ENCODE peak calls at places on chromosomes 5 and 9, in six cellular contexts. One of them, this sample, is unnamed. For H3K27me3, the result is how much of the 10 kb centered on the place peaks cover.

GRCh38 chr5:150647275-150648251 is 7.1 kb downstream of the SYNPO start:
- DNase-seq in brain microvascular endothelial cell: no peak
- DNase-seq in dorsolateral prefrontal cortex: no peak
- DNase-seq in upper lobe of left lung: no peak
- DNase-seq in Caco-2: no peak
- DNase-seq in CD4-positive, alpha-beta T cell: no peak
- DNase-seq in this sample: no peak

GRCh38 chr5:135869935-135870334 is 25.7 kb downstream of the IL9 start:
- DNase-seq in brain microvascular endothelial cell: no peak
- DNase-seq in dorsolateral prefrontal cortex: no peak
- DNase-seq in upper lobe of left lung: no peak
- DNase-seq in Caco-2: no peak
- DNase-seq in CD4-positive, alpha-beta T cell: no peak
- DNase-seq in this sample: no peak

GRCh38 chr5:30874234-30875034 is 319.1 kb upstream of the CDH6 start:
- DNase-seq in brain microvascular endothelial cell: no peak
- DNase-seq in dorsolateral prefrontal cortex: no peak
- DNase-seq in upper lobe of left lung: no peak
- DNase-seq in Caco-2: no peak
- DNase-seq in CD4-positive, alpha-beta T cell: no peak
- DNase-seq in this sample: no peak

GRCh38 chr9:22512495-22512894 is 65.9 kb downstream of the DMRTA1 start:
- DNase-seq in brain microvascular endothelial cell: no peak
- DNase-seq in dorsolateral prefrontal cortex: no peak
- DNase-seq in upper lobe of left lung: no peak
- DNase-seq in Caco-2: no peak
- DNase-seq in CD4-positive, alpha-beta T cell: no peak
- DNase-seq in this sample: no peak

GRCh38 chr5:110053205-110053604 is 363.5 kb downstream of the MAN2A1 start:
- DNase-seq in brain microvascular endothelial cell: no peak
- DNase-seq in dorsolateral prefrontal cortex: no peak
- DNase-seq in upper lobe of left lung: no peak
- DNase-seq in Caco-2: no peak
- DNase-seq in CD4-positive, alpha-beta T cell: no peak
- DNase-seq in this sample: no peak

GRCh38 chr9:129697956-129698757 is 32.7 kb downstream of the PRRX2 start:
- DNase-seq in brain microvascular endothelial cell: no peak
- DNase-seq in dorsolateral prefrontal cortex: no peak
- DNase-seq in upper lobe of left lung: no peak
- DNase-seq in Caco-2: no peak
- DNase-seq in CD4-positive, alpha-beta T cell: no peak
- DNase-seq in this sample: no peak

GRCh38 chr9:36995927-36996471 is 38.1 kb downstream of the PAX5 start:
- DNase-seq in brain microvascular endothelial cell: peak
- DNase-seq in dorsolateral prefrontal cortex: peak
- DNase-seq in upper lobe of left lung: peak
- DNase-seq in Caco-2: peak
- DNase-seq in CD4-positive, alpha-beta T cell: peak
- DNase-seq in this sample: peak

GRCh38 chr9:95407524-95407923 is 90.0 kb upstream of the FANCC start:
- DNase-seq in brain microvascular endothelial cell: no peak
- DNase-seq in dorsolateral prefrontal cortex: no peak
- DNase-seq in upper lobe of left lung: no peak
- DNase-seq in Caco-2: no peak
- DNase-seq in CD4-positive, alpha-beta T cell: no peak
- DNase-seq in this sample: no peak

GRCh38 chr5:138408023-138408422 is 30.8 kb upstream of the REEP2 start:
- DNase-seq in brain microvascular endothelial cell: no peak
- DNase-seq in dorsolateral prefrontal cortex: no peak
- DNase-seq in upper lobe of left lung: no peak
- DNase-seq in Caco-2: peak
- DNase-seq in CD4-positive, alpha-beta T cell: no peak
- DNase-seq in this sample: peak

GRCh38 chr5:171521219-171521633 is 101.8 kb downstream of the FGF18 start:
- DNase-seq in brain microvascular endothelial cell: peak
- DNase-seq in dorsolateral prefrontal cortex: no peak
- DNase-seq in upper lobe of left lung: no peak
- DNase-seq in Caco-2: no peak
- DNase-seq in CD4-positive, alpha-beta T cell: no peak
- DNase-seq in this sample: no peak

GRCh38 chr5:140549237-140550144 is 2.0 kb downstream of the EIF4EBP3 start:
- DNase-seq in brain microvascular endothelial cell: peak
- DNase-seq in dorsolateral prefrontal cortex: no peak
- DNase-seq in upper lobe of left lung: no peak
- DNase-seq in Caco-2: no peak
- DNase-seq in CD4-positive, alpha-beta T cell: no peak
- DNase-seq in this sample: no peak

GRCh38 chr9:20148416-20148815 is 359.6 kb upstream of the SLC24A2 start:
- DNase-seq in brain microvascular endothelial cell: no peak
- DNase-seq in dorsolateral prefrontal cortex: no peak
- DNase-seq in upper lobe of left lung: no peak
- DNase-seq in Caco-2: peak
- DNase-seq in CD4-positive, alpha-beta T cell: no peak
- DNase-seq in this sample: no peak

GRCh38 chr5:34598177-34598794 is 57.8 kb upstream of the RAI14 start:
- DNase-seq in brain microvascular endothelial cell: peak
- DNase-seq in dorsolateral prefrontal cortex: no peak
- DNase-seq in upper lobe of left lung: no peak
- DNase-seq in Caco-2: no peak
- DNase-seq in CD4-positive, alpha-beta T cell: no peak
- DNase-seq in this sample: no peak

GRCh38 chr5:149309354-149309753 is 35.9 kb upstream of the GRPEL2 start:
- DNase-seq in brain microvascular endothelial cell: no peak
- DNase-seq in dorsolateral prefrontal cortex: no peak
- DNase-seq in upper lobe of left lung: no peak
- DNase-seq in Caco-2: no peak
- DNase-seq in CD4-positive, alpha-beta T cell: no peak
- DNase-seq in this sample: no peak

GRCh38 chr5:111574316-111574715 is 62.0 kb upstream of the STARD4 start:
- DNase-seq in brain microvascular endothelial cell: peak
- DNase-seq in dorsolateral prefrontal cortex: no peak
- DNase-seq in upper lobe of left lung: no peak
- DNase-seq in Caco-2: no peak
- DNase-seq in CD4-positive, alpha-beta T cell: no peak
- DNase-seq in this sample: no peak

GRCh38 chr5:33936381-33937016 is at the start of gene RXFP3:
- DNase-seq in brain microvascular endothelial cell: peak
- DNase-seq in dorsolateral prefrontal cortex: no peak
- DNase-seq in upper lobe of left lung: peak
- DNase-seq in Caco-2: no peak
- DNase-seq in CD4-positive, alpha-beta T cell: no peak
- DNase-seq in this sample: no peak

DNA sequence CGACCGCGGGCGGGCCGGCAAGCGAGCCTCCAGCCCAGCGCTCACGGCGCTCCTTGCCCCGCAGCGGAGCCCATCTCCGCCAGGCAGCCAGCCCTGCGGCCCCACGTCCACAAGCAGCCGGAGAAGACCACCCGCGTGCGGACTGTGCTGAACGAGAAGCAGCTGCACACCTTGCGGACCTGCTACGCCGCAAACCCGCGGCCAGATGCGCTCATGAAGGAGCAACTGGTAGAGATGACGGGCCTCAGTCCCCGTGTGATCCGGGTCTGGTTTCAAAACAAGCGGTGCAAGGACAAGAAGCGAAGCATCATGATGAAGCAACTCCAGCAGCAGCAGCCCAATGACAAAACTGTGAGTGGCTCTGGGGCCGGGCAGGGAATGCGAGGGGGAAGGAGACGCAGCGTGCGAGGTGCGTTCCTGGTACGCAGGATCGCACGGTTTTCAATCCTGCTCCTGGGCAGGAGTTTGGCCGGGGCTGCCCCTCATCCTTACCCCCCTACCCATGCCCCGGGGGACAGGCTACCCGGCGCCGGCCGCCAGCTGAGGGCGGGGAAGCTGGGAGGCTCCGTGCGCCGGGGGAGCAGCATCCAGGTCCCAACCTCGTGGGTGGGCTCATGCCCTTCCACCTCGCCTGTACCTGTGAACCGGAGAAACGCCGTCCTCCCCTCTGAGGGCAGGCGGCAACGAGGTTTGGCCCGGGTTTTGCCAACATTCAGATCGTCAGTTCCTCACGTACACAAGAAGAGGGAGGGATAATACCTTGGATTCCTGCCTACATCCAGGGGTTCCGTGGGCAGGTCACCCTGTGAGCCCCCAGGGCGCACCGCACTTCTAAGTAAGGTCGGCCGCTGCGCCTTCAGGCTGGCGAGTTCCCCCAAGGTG is 6.6 kb downstream of the ISL1 start:
- DNase-seq in brain microvascular endothelial cell: no peak
- DNase-seq in dorsolateral prefrontal cortex: no peak
- DNase-seq in upper lobe of left lung: peak
- DNase-seq in Caco-2: no peak
- DNase-seq in CD4-positive, alpha-beta T cell: no peak
- DNase-seq in this sample: no peak
- H3K27me3 ChIP-seq in brain microvascular endothelial cell: half or more
- H3K27me3 ChIP-seq in dorsolateral prefrontal cortex: half or more
- H3K27me3 ChIP-seq in upper lobe of left lung: under half
- H3K27me3 ChIP-seq in Caco-2: under half
- H3K27me3 ChIP-seq in CD4-positive, alpha-beta T cell: half or more
- H3K27me3 ChIP-seq in this sample: under half

GRCh38 chr5:1701194-1701593 is 98.4 kb downstream of the MRPL36 start:
- DNase-seq in brain microvascular endothelial cell: no peak
- DNase-seq in dorsolateral prefrontal cortex: no peak
- DNase-seq in upper lobe of left lung: peak
- DNase-seq in Caco-2: no peak
- DNase-seq in CD4-positive, alpha-beta T cell: no peak
- DNase-seq in this sample: no peak
- H3K27me3 ChIP-seq in brain microvascular endothelial cell: under half
- H3K27me3 ChIP-seq in dorsolateral prefrontal cortex: under half
- H3K27me3 ChIP-seq in upper lobe of left lung: under half
- H3K27me3 ChIP-seq in Caco-2: under half
- H3K27me3 ChIP-seq in CD4-positive, alpha-beta T cell: under half
- H3K27me3 ChIP-seq in this sample: under half

DNA sequence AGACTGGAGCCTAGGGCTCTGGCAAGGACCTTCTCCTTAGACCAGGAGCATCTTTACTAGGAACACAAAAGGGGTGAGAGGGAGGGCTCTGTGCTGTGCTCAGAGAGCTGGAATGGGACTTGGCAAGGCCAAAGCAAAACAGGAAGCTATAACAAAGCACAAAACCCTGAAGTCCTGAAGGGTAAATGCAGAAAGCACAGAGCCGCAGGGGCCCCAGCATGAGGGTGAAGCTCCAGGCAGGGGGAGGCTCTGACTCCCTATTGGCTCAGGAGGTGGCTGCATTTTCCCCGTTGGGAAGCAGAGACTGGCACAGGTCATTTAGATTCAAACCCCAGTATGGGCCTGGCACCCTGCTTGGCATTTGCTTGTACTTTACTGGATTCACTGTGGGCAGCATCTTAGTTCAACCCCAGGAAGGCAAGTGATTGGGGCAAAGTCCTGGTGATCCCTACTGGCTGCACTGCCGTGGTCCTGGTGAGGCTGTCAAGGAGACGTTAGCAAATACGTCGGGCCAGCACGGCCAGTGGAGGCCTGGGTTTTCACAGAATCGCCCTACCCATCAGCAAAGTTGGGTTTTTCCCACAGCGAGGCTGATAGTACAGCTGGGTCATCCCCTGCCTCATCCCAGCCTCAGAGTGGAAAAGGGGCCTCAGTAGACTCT is 46.3 kb downstream of the GGTA1 start:
- DNase-seq in brain microvascular endothelial cell: no peak
- DNase-seq in dorsolateral prefrontal cortex: no peak
- DNase-seq in upper lobe of left lung: no peak
- DNase-seq in Caco-2: no peak
- DNase-seq in CD4-positive, alpha-beta T cell: no peak
- DNase-seq in this sample: no peak
- H3K27me3 ChIP-seq in brain microvascular endothelial cell: half or more
- H3K27me3 ChIP-seq in dorsolateral prefrontal cortex: under half
- H3K27me3 ChIP-seq in upper lobe of left lung: under half
- H3K27me3 ChIP-seq in Caco-2: under half
- H3K27me3 ChIP-seq in CD4-positive, alpha-beta T cell: under half
- H3K27me3 ChIP-seq in this sample: half or more

GRCh38 chr9:76341616-76342015 is 52.6 kb downstream of the RFK start:
- DNase-seq in brain microvascular endothelial cell: no peak
- DNase-seq in dorsolateral prefrontal cortex: no peak
- DNase-seq in upper lobe of left lung: no peak
- DNase-seq in Caco-2: no peak
- DNase-seq in CD4-positive, alpha-beta T cell: no peak
- DNase-seq in this sample: no peak
- H3K27me3 ChIP-seq in brain microvascular endothelial cell: under half
- H3K27me3 ChIP-seq in dorsolateral prefrontal cortex: under half
- H3K27me3 ChIP-seq in upper lobe of left lung: under half
- H3K27me3 ChIP-seq in Caco-2: under half
- H3K27me3 ChIP-seq in CD4-positive, alpha-beta T cell: under half
- H3K27me3 ChIP-seq in this sample: under half

DNA sequence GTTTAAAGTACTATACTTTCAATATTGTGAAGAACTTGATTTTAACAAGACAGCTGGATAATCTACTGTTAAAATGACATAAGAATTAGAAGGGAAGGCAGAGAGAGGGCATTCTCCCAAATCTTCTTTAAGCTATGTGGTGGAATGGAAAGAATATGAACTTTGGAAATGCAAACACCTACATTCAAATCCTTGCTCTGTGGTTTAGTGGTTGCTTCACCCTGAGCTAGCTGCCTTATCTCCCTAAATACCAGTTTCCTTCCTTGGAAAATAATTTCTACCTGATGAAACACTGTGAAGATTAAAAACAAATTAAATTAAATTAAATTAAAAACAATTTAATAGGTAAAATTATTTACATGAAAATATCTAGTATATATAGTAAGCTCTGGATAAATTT is 98.5 kb downstream of the GPR21 start:
- DNase-seq in brain microvascular endothelial cell: no peak
- DNase-seq in dorsolateral prefrontal cortex: no peak
- DNase-seq in upper lobe of left lung: no peak
- DNase-seq in Caco-2: no peak
- DNase-seq in CD4-positive, alpha-beta T cell: no peak
- DNase-seq in this sample: no peak
- H3K27me3 ChIP-seq in brain microvascular endothelial cell: under half
- H3K27me3 ChIP-seq in dorsolateral prefrontal cortex: under half
- H3K27me3 ChIP-seq in upper lobe of left lung: under half
- H3K27me3 ChIP-seq in Caco-2: under half
- H3K27me3 ChIP-seq in CD4-positive, alpha-beta T cell: under half
- H3K27me3 ChIP-seq in this sample: under half

DNA sequence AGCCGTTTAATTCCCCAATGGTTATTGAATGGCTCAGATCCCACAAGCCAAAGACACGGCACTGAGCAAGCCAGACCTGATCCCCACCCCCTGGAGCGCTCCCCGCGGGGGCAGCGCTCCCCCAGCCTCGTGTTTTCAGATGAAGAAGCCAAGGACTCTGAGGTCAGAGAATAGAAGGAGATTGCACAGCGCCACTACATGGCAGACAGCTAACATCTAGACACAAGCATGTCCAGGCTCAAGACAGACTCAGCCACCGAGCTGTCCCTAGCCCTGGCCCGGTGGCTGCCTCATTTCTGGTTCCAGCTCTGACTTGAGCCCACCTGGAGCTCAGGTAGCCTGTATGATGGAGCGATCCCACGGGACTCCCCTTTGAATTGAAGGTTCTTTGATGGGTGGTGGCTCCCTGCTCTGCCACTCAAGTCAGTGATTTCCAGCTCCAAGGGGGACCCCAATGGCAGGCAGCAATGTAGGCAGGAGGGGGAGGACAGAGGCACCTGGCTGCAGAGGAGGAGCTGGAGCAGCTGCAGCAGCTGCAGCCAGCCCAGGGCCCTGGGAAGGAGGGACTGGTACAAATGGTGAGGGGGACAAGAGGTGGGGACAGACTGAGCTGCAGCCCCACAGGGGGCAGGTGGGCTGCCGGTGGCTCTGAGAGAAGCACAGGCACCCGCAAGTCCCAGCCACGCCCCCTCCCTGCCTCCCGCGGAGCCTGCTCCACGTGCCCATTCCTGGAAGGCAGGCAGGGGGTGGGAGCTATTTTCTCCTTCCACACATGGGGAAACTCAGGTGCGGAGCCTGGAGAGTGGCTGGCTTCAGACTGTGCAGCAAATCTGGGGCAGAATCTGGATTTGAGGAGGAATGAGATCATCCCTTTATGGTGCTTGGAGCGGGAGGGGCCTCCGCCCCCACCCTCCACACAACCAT is 40.2 kb downstream of the NTNG2 start:
- DNase-seq in brain microvascular endothelial cell: no peak
- DNase-seq in dorsolateral prefrontal cortex: no peak
- DNase-seq in upper lobe of left lung: peak
- DNase-seq in Caco-2: no peak
- DNase-seq in CD4-positive, alpha-beta T cell: no peak
- DNase-seq in this sample: no peak
- H3K27me3 ChIP-seq in brain microvascular endothelial cell: under half
- H3K27me3 ChIP-seq in dorsolateral prefrontal cortex: under half
- H3K27me3 ChIP-seq in upper lobe of left lung: under half
- H3K27me3 ChIP-seq in Caco-2: under half
- H3K27me3 ChIP-seq in CD4-positive, alpha-beta T cell: under half
- H3K27me3 ChIP-seq in this sample: under half

This sample was measured in HAP-1.